ENCODE peak calls at places on chromosomes 6 and 20, in eight cellular contexts. R is neural progenitor cell, S is breast epithelium, K is fibroblast of lung, D is body of pancreas, X is heart left ventricle, H is IMR-90, U is Panc1. W is an unnamed sample.

GRCh38 chr6:133880006-133880405 is 8.9 kb upstream of the TCF21 start:
- DNase-seq in H (no peak), K (no peak), D (no peak), U (no peak), X (no peak), R (no peak), S (no peak), W (no peak)

GRCh38 chr6:54775586-54775985 is 71.0 kb upstream of the FAM83B start:
- DNase-seq in D (no peak), U (no peak), H (peak; percentile 6), S (no peak), K (peak; percentile 18), R (no peak), X (no peak), W (peak; percentile 18)

GRCh38 chr6:34100788-34101187 is 45.1 kb downstream of the GRM4 start:
- DNase-seq in K (no peak), R (no peak), S (no peak), H (no peak), X (no peak), U (no peak), D (no peak), W (no peak)

GRCh38 chr6:100663219-100663863 is 198.6 kb upstream of the SIM1 start:
- DNase-seq in R (no peak), U (no peak), H (peak; percentile 94), S (no peak), K (peak; percentile 91), D (no peak), X (no peak), W (peak; percentile 78)

GRCh38 chr6:44533221-44533820 is 145.8 kb downstream of the CDC5L start:
- DNase-seq in R (no peak), D (no peak), H (no peak), X (no peak), U (no peak), S (no peak), K (no peak), W (no peak)

GRCh38 chr6:4280721-4281120 is 145.3 kb upstream of the ECI2 start:
- DNase-seq in H (peak; percentile 91), S (no peak), U (no peak), D (no peak), X (no peak), K (peak; percentile 93), R (no peak), W (peak; percentile 85)

GRCh38 chr6:169961772-169962561 is 210.5 kb downstream of the ERMARD start:
- DNase-seq in R (peak; percentile 72), U (no peak), K (no peak), X (no peak), D (no peak), H (no peak), S (peak; percentile 16), W (no peak)

GRCh38 chr20:50071039-50071888 is 41.7 kb downstream of the UBE2V1 start:
- DNase-seq in R (peak; percentile 95), X (peak; percentile 96), U (peak; percentile 61), K (peak; percentile 55), S (peak; percentile 79), H (peak; percentile 63), D (peak; percentile 88), W (peak; percentile 63)

GRCh38 chr20:50344232-50345071 is 153.8 kb downstream of the CEBPB start:
- DNase-seq in U (no peak), K (no peak), D (no peak), R (no peak), S (no peak), H (no peak), X (peak; percentile 33), W (no peak)

GRCh38 chr6:20411544-20411943 is 9.9 kb downstream of the E2F3 start:
- DNase-seq in S (no peak), R (no peak), K (no peak), H (no peak), U (no peak), X (no peak), D (no peak), W (no peak)

GRCh38 chr6:163248051-163248450 is 166.5 kb upstream of the QKI start:
- DNase-seq in S (no peak), R (no peak), H (no peak), K (no peak), D (no peak), X (no peak), U (no peak), W (no peak)

GRCh38 chr6:84280030-84280429 is 52.6 kb upstream of the CEP162 start:
- DNase-seq in U (no peak), H (peak; percentile 23), K (peak; percentile 27), S (no peak), R (no peak), X (no peak), D (no peak), W (peak; percentile 43)

GRCh38 chr6:39865011-39865888 is 69.0 kb downstream of the MOCS1 start:
- DNase-seq in X (peak; percentile 76), H (peak; percentile 60), D (peak; percentile 71), R (peak; percentile 81), K (peak; percentile 30), S (peak; percentile 23), U (peak; percentile 7), W (peak; percentile 33)

GRCh38 chr6:85498596-85499258 is 48.8 kb downstream of the NT5E start:
- DNase-seq in U (no peak), K (peak; percentile 61), H (peak; percentile 46), D (peak; percentile 59), R (no peak), X (no peak), S (no peak), W (no peak)

GRCh38 chr6:137033828-137034227 is 10.9 kb downstream of the IL20RA start:
- DNase-seq in R (no peak), K (peak; percentile 76), D (no peak), H (no peak), U (no peak), X (no peak), S (no peak), W (no peak)

DNA sequence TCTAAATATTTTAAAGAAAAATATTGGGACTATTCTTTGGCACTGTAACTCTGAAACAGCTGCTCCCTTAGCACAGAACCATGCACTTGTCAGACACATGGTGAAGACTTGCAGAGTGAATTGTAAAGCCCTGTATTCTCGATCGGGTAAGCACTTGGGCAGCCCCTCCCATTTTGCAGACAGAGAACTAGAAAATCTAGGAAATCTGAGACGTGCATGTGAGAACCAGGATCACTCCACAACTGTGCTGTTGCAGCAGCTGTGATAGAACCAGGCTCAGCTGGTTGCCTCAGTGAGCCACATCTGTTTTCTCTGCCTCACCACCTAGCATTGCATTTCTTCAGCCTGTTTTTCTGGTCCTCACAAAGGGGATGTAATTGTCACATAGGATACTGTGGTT is 71.9 kb upstream of the HINT3 start:
- DNase-seq in U (no peak), S (no peak), X (no peak), K (no peak), H (no peak), D (no peak), R (no peak), W (no peak)
- H3K36me3 ChIP-seq in U (peaks cover 15% of the 10 kb centered on the region), S (peaks cover 3% of the 10 kb centered on the region), X (peaks cover 3% of the 10 kb centered on the region), K (no peaks in the 10 kb centered on the region), H (peaks cover 12% of the 10 kb centered on the region), D (peaks cover 9% of the 10 kb centered on the region), R (no peaks in the 10 kb centered on the region), W (peaks cover 40% of the 10 kb centered on the region)

GRCh38 chr6:53513519-53513966 is 31.4 kb downstream of the GCLC start:
- DNase-seq in R (no peak), S (no peak), U (no peak), D (no peak), K (no peak), X (no peak), H (no peak), W (no peak)
- TF ChIP-seq CTCF in R (no peak), S (no peak), U (no peak), D (no peak), K (peak; percentile 12), X (no peak), H (peak; percentile 49), W (no peak)

DNA sequence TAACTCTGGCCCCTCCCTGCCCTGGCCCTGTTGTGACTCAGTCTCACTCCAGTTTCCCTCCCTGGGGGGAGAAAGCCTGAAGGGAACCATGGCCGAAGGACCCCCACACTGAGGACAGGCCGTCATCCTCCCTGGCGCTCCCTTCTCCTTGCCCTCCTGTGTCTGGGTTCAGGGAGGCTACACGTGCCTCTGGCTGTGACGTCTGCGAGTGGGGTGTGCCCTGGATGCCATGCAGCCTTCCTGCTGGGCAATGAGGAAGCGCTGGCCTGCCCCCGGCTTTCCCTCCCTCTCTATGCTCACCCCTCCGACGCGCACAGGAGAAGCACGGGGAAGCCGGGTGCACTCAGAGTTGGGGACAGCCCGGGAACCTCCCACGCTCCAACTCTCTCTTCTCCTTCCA is 9.1 kb downstream of the BHLHE23 start:
- DNase-seq in D (no peak), U (no peak), K (no peak), R (no peak), H (no peak), S (no peak), X (no peak), W (no peak)
- H3K27me3 ChIP-seq in D (no peaks in the 10 kb centered on the region), U (no peaks in the 10 kb centered on the region), K (peaks cover 25% of the 10 kb centered on the region), R (peaks cover 63% of the 10 kb centered on the region), H (peaks cover 78% of the 10 kb centered on the region), S (peaks cover 62% of the 10 kb centered on the region), X (peaks cover 82% of the 10 kb centered on the region), W (peaks cover 59% of the 10 kb centered on the region)

GRCh38 chr20:41072099-41072798 is 43.6 kb downstream of the TOP1 start:
- DNase-seq in U (no peak), X (no peak), S (peak; percentile 70), H (peak; percentile 88), K (peak; percentile 91), R (no peak), D (peak; percentile 18), W (peak; percentile 79)

GRCh38 chr20:41078329-41078728 is 49.7 kb downstream of the TOP1 start:
- DNase-seq in U (no peak), K (peak; percentile 62), X (no peak), R (peak; percentile 48), S (no peak), H (peak; percentile 53), D (no peak), W (peak; percentile 62)

GRCh38 chr20:41072919-41073318 is 44.3 kb downstream of the TOP1 start:
- DNase-seq in X (no peak), D (no peak), R (no peak), K (no peak), U (no peak), S (no peak), H (no peak), W (no peak)

GRCh38 chr20:41076776-41077175 is 48.2 kb downstream of the TOP1 start:
- DNase-seq in K (no peak), X (no peak), R (no peak), H (no peak), S (no peak), D (no peak), U (no peak), W (no peak)

GRCh38 chr20:41074441-41074840 is 45.8 kb downstream of the TOP1 start:
- DNase-seq in H (no peak), R (no peak), X (no peak), D (no peak), S (no peak), U (no peak), K (no peak), W (no peak)
- H3K36me3 ChIP-seq in H (peaks cover 18% of the 10 kb centered on the region), R (peaks cover 19% of the 10 kb centered on the region), X (no peaks in the 10 kb centered on the region), D (no peaks in the 10 kb centered on the region), S (no peaks in the 10 kb centered on the region), U (peaks cover 17% of the 10 kb centered on the region), K (peaks cover 5% of the 10 kb centered on the region), W (peaks cover 4% of the 10 kb centered on the region)

DNA sequence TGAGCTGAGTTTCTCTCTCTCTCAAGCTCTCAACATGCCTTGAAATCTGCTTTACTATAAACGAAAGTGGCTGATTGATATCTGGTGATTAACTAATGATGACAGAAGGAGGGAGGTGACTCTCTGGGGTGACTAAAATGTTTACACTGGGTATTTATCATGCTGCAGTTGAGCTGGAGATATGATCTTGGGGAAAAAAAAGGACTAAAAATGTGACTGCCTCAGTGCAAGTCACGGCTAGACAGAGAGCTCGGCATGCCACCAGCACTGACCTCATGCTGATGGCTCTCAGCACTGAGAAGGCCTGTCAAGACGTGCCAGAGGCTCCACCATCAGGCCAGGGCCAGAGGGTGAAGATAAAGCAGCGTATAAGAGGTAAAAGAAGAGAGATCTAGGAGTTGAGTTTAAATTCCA is 103.1 kb upstream of the SPACA1 start:
- DNase-seq in R (peak; percentile 49), H (peak; percentile 36), K (peak; percentile 85), S (peak; percentile 86), X (peak; percentile 77), D (peak; percentile 59), U (peak; percentile 32), W (peak; percentile 74)
- TF ChIP-seq CTCF in R (peak; percentile 27), H (no peak), K (peak; percentile 17), S (no peak), X (peak; percentile 16), D (no peak), U (no peak), W (peak; percentile 24)